ENCODE peak calls at places on chromosomes 11 and 22, in six cellular contexts. One of them, this sample, is unnamed.

GRCh38 chr11:104462346-104462745 is 298.4 kb upstream of the PDGFD start:
- DNase-seq in BJ: no peak
- DNase-seq in stomach: no peak
- DNase-seq in NB4: peak
- DNase-seq in AG04449: no peak
- DNase-seq in heart right ventricle: no peak
- DNase-seq in this sample: no peak

GRCh38 chr22:46007848-46008261 is 30.9 kb upstream of the WNT7B start:
- DNase-seq in BJ: peak
- DNase-seq in stomach: peak
- DNase-seq in NB4: no peak
- DNase-seq in heart right ventricle: peak
- DNase-seq in AG04449: peak
- DNase-seq in this sample: peak

GRCh38 chr11:93939084-93939780 is 81.9 kb upstream of the HEPHL1 start:
- DNase-seq in stomach: no peak
- DNase-seq in NB4: no peak
- DNase-seq in BJ: no peak
- DNase-seq in heart right ventricle: no peak
- DNase-seq in AG04449: no peak
- DNase-seq in this sample: no peak

GRCh38 chr22:27372969-27373670 is 428.4 kb downstream of the MN1 start:
- DNase-seq in heart right ventricle: no peak
- DNase-seq in BJ: no peak
- DNase-seq in stomach: peak
- DNase-seq in AG04449: no peak
- DNase-seq in NB4: no peak
- DNase-seq in this sample: no peak

GRCh38 chr22:19689408-19689807 is 24.9 kb upstream of the SEPTIN5 start:
- DNase-seq in stomach: no peak
- DNase-seq in AG04449: no peak
- DNase-seq in NB4: peak
- DNase-seq in heart right ventricle: no peak
- DNase-seq in BJ: no peak
- DNase-seq in this sample: no peak

GRCh38 chr11:77199346-77199745 is 71.3 kb downstream of the MYO7A start:
- DNase-seq in NB4: no peak
- DNase-seq in stomach: peak
- DNase-seq in heart right ventricle: no peak
- DNase-seq in BJ: no peak
- DNase-seq in AG04449: no peak
- DNase-seq in this sample: no peak

GRCh38 chr22:20823264-20823663 is 35.3 kb downstream of the PI4KA start:
- DNase-seq in stomach: no peak
- DNase-seq in NB4: no peak
- DNase-seq in AG04449: no peak
- DNase-seq in BJ: no peak
- DNase-seq in heart right ventricle: no peak
- DNase-seq in this sample: no peak

GRCh38 chr22:45334068-45334467 is 24.3 kb downstream of the FAM118A start:
- DNase-seq in stomach: no peak
- DNase-seq in heart right ventricle: no peak
- DNase-seq in BJ: no peak
- DNase-seq in AG04449: no peak
- DNase-seq in NB4: no peak
- DNase-seq in this sample: no peak

GRCh38 chr11:109196016-109196415 is 226.0 kb upstream of the C11orf87 start:
- DNase-seq in heart right ventricle: no peak
- DNase-seq in stomach: no peak
- DNase-seq in BJ: no peak
- DNase-seq in NB4: no peak
- DNase-seq in AG04449: peak
- DNase-seq in this sample: no peak

GRCh38 chr22:45777046-45777851 is 105.6 kb downstream of the ATXN10 start:
- DNase-seq in heart right ventricle: no peak
- DNase-seq in BJ: no peak
- DNase-seq in stomach: no peak
- DNase-seq in NB4: no peak
- DNase-seq in AG04449: peak
- DNase-seq in this sample: peak

GRCh38 chr11:108616549-108616948 is 23.0 kb upstream of the EXPH5 start:
- DNase-seq in NB4: no peak
- DNase-seq in BJ: no peak
- DNase-seq in stomach: no peak
- DNase-seq in AG04449: no peak
- DNase-seq in heart right ventricle: no peak
- DNase-seq in this sample: peak

GRCh38 chr11:72786305-72787261 is 7.3 kb downstream of the STARD10 start:
- DNase-seq in heart right ventricle: no peak
- DNase-seq in NB4: no peak
- DNase-seq in AG04449: no peak
- DNase-seq in BJ: no peak
- DNase-seq in stomach: peak
- DNase-seq in this sample: no peak

GRCh38 chr22:32781695-32782094 is 19.8 kb upstream of the TIMP3 start:
- DNase-seq in BJ: no peak
- DNase-seq in stomach: no peak
- DNase-seq in heart right ventricle: no peak
- DNase-seq in NB4: no peak
- DNase-seq in AG04449: no peak
- DNase-seq in this sample: no peak

GRCh38 chr11:66115638-66116410 is 45.8 kb downstream of the PACS1 start:
- DNase-seq in stomach: no peak
- DNase-seq in BJ: no peak
- DNase-seq in AG04449: no peak
- DNase-seq in NB4: no peak
- DNase-seq in heart right ventricle: no peak
- DNase-seq in this sample: no peak

GRCh38 chr11:35340101-35340500 is 79.3 kb downstream of the SLC1A2 start:
- DNase-seq in stomach: no peak
- DNase-seq in BJ: no peak
- DNase-seq in NB4: no peak
- DNase-seq in heart right ventricle: no peak
- DNase-seq in AG04449: no peak
- DNase-seq in this sample: no peak

GRCh38 chr22:32951081-32951806 is 106.9 kb downstream of the SYN3 start:
- DNase-seq in heart right ventricle: peak
- DNase-seq in NB4: peak
- DNase-seq in stomach: no peak
- DNase-seq in BJ: no peak
- DNase-seq in AG04449: no peak
- DNase-seq in this sample: no peak

GRCh38 chr22:21613553-21614233 is 16.1 kb downstream of the YDJC start:
- DNase-seq in NB4: no peak
- DNase-seq in heart right ventricle: no peak
- DNase-seq in AG04449: no peak
- DNase-seq in stomach: no peak
- DNase-seq in BJ: no peak
- DNase-seq in this sample: no peak

GRCh38 chr11:103257360-103257759 is 148.1 kb downstream of the DYNC2H1 start:
- DNase-seq in stomach: no peak
- DNase-seq in BJ: no peak
- DNase-seq in NB4: peak
- DNase-seq in heart right ventricle: no peak
- DNase-seq in AG04449: no peak
- DNase-seq in this sample: no peak
- TF ChIP-seq CTCF in stomach: no peak
- TF ChIP-seq CTCF in BJ: peak
- TF ChIP-seq CTCF in NB4: no peak
- TF ChIP-seq CTCF in heart right ventricle: peak
- TF ChIP-seq CTCF in AG04449: peak
- TF ChIP-seq CTCF in this sample: peak

GRCh38 chr11:1226226-1226961 is 3.5 kb downstream of the MUC5B start:
- DNase-seq in BJ: no peak
- DNase-seq in heart right ventricle: peak
- DNase-seq in stomach: no peak
- DNase-seq in AG04449: no peak
- DNase-seq in NB4: no peak
- DNase-seq in this sample: no peak
- TF ChIP-seq CTCF in BJ: no peak
- TF ChIP-seq CTCF in heart right ventricle: no peak
- TF ChIP-seq CTCF in stomach: no peak
- TF ChIP-seq CTCF in AG04449: no peak
- TF ChIP-seq CTCF in NB4: peak
- TF ChIP-seq CTCF in this sample: peak

DNA sequence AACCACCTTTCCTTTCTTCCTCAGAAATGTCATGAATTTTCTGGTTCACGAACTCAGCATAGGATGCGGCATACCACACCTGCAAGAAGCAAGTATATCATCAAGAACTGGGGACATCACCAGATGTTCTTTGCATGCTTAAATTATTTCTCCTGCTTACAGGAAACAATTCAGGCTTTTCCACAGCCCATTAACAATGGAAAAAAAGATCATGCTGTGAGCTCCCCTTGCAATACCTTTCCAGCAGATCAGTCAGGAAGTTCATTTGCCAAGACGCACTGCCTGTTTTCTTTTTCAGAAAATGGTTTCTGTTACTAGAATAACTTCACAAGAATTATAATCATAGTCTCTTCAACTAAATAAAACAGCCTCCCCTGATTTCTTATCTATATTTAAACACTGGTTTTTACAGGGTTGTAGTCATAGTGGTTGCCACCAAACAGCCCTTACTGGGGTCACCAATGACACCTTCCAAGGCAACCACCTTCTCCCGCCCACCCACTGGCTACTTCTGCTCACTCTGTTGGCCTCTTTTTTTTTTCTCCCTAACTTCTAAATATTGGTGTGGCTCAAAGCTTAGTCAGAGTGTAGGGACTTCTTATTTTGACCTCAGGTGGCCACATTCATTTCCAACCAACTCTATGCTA is 42.3 kb upstream of the NFRKB start:
- DNase-seq in stomach: no peak
- DNase-seq in BJ: no peak
- DNase-seq in heart right ventricle: no peak
- DNase-seq in NB4: no peak
- DNase-seq in AG04449: no peak
- DNase-seq in this sample: no peak
- TF ChIP-seq CTCF in stomach: no peak
- TF ChIP-seq CTCF in BJ: no peak
- TF ChIP-seq CTCF in heart right ventricle: no peak
- TF ChIP-seq CTCF in NB4: no peak
- TF ChIP-seq CTCF in AG04449: no peak
- TF ChIP-seq CTCF in this sample: no peak

GRCh38 chr11:15258433-15259350 is 144.0 kb downstream of the INSC start:
- DNase-seq in NB4: peak
- DNase-seq in heart right ventricle: no peak
- DNase-seq in AG04449: no peak
- DNase-seq in BJ: no peak
- DNase-seq in stomach: no peak
- DNase-seq in this sample: peak
- TF ChIP-seq CTCF in NB4: no peak
- TF ChIP-seq CTCF in heart right ventricle: no peak
- TF ChIP-seq CTCF in AG04449: no peak
- TF ChIP-seq CTCF in BJ: no peak
- TF ChIP-seq CTCF in stomach: no peak
- TF ChIP-seq CTCF in this sample: peak

GRCh38 chr11:127843483-127844396 is 743.6 kb downstream of the ETS1 start:
- DNase-seq in stomach: peak
- DNase-seq in heart right ventricle: peak
- DNase-seq in NB4: peak
- DNase-seq in AG04449: peak
- DNase-seq in BJ: no peak
- DNase-seq in this sample: peak
- TF ChIP-seq CTCF in stomach: no peak
- TF ChIP-seq CTCF in heart right ventricle: peak
- TF ChIP-seq CTCF in NB4: peak
- TF ChIP-seq CTCF in AG04449: peak
- TF ChIP-seq CTCF in BJ: peak
- TF ChIP-seq CTCF in this sample: peak

GRCh38 chr11:40125054-40125453 is 1334.4 kb downstream of the LRRC4C start:
- DNase-seq in NB4: peak
- DNase-seq in heart right ventricle: no peak
- DNase-seq in stomach: no peak
- DNase-seq in BJ: no peak
- DNase-seq in AG04449: no peak
- DNase-seq in this sample: no peak
- TF ChIP-seq CTCF in NB4: peak
- TF ChIP-seq CTCF in heart right ventricle: no peak
- TF ChIP-seq CTCF in stomach: no peak
- TF ChIP-seq CTCF in BJ: no peak
- TF ChIP-seq CTCF in AG04449: no peak
- TF ChIP-seq CTCF in this sample: peak

GRCh38 chr22:39318507-39319283 is 728 bp downstream of the RPL3 start:
- DNase-seq in heart right ventricle: no peak
- DNase-seq in stomach: no peak
- DNase-seq in BJ: no peak
- DNase-seq in AG04449: no peak
- DNase-seq in NB4: no peak
- DNase-seq in this sample: no peak

GRCh38 chr22:39317084-39317755 is 2.2 kb downstream of the RPL3 start:
- DNase-seq in AG04449: no peak
- DNase-seq in heart right ventricle: no peak
- DNase-seq in BJ: no peak
- DNase-seq in NB4: peak
- DNase-seq in stomach: no peak
- DNase-seq in this sample: no peak

GRCh38 chr22:39317756-39318506 is 1.5 kb downstream of the RPL3 start:
- DNase-seq in BJ: no peak
- DNase-seq in heart right ventricle: no peak
- DNase-seq in stomach: no peak
- DNase-seq in AG04449: no peak
- DNase-seq in NB4: no peak
- DNase-seq in this sample: no peak

GRCh38 chr22:39316440-39317083 is 2.9 kb downstream of the RPL3 start:
- DNase-seq in heart right ventricle: peak
- DNase-seq in AG04449: no peak
- DNase-seq in stomach: peak
- DNase-seq in BJ: peak
- DNase-seq in NB4: peak
- DNase-seq in this sample: peak

DNA sequence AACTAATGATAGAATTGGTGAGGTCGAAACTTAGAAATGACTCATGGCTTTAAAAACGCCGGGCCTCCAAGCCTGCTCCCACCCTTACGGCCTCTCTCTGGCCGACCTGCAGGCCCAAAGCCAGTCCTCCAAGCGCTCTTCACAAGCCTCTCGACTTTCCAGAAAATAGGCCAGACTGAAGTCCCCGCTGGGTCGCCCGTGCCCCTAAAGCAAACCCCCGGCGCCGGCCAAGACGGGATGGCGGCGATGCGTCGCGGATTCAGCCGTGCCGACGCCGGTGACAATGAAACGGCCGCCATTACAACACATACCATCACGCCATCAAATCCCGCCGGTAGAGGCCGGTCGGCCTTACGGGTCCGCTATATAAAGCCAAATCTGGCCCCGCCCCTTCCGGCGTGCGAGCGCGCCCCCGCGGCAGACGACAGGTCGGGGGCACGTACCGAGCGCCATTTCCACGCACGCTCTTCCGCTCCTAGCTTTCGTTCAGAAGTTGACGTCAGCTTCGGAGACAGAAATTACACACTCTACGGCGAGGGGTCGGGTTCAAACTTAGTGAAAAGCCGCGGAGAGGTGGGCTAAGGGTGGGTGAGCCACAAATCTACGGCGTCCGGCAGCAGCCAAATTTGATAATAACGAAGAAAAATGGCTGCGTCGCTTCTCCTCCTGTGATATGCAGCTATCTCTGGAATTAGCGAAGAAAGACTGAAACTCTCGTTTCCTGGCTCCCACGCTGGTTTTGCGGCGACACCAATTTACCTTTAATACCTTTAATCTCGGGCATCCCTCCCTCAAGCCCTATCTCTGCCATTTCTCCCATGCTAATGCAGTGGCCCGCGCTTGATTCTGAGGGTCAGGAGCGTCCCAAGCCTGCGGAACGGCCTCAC is at the start of gene RPL3:
- DNase-seq in stomach: peak
- DNase-seq in heart right ventricle: peak
- DNase-seq in NB4: peak
- DNase-seq in BJ: peak
- DNase-seq in AG04449: peak
- DNase-seq in this sample: peak
- TF ChIP-seq CTCF in stomach: no peak
- TF ChIP-seq CTCF in heart right ventricle: peak
- TF ChIP-seq CTCF in NB4: no peak
- TF ChIP-seq CTCF in BJ: peak
- TF ChIP-seq CTCF in AG04449: no peak
- TF ChIP-seq CTCF in this sample: no peak

This sample was measured in epithelial cell of proximal tubule.